ENCODE peak calls at places on chromosomes 7 and 10, in six cellular contexts. N, C, J, W, X and M are unnamed samples.

GRCh38 chr10:13743101-13743693 is 156.4 kb downstream of the PRPF18 start:
- DNase-seq in N (peak; percentile 23), J (no peak), C (no peak), X (no peak), W (no peak), M (peak; percentile 31)

GRCh38 chr7:2411815-2412586 is 8.6 kb downstream of the CHST12 start:
- DNase-seq in J (no peak), C (no peak), W (no peak), X (no peak), N (no peak), M (no peak)

GRCh38 chr10:86260564-86260963 is 106.0 kb downstream of the GRID1 start:
- DNase-seq in N (peak; percentile 43), X (no peak), C (no peak), W (no peak), J (no peak), M (no peak)

GRCh38 chr10:105063796-105064195 is 422.7 kb downstream of the SORCS3 start:
- DNase-seq in C (no peak), J (peak; percentile 31), W (no peak), X (peak; percentile 35), N (no peak), M (peak; percentile 2)

GRCh38 chr10:35379226-35380137 is 43.2 kb downstream of the CCNY start:
- DNase-seq in N (no peak), J (no peak), W (no peak), X (no peak), C (no peak), M (no peak)

GRCh38 chr10:112988839-112989406 is 38.9 kb downstream of the TCF7L2 start:
- DNase-seq in W (no peak), J (no peak), C (no peak), X (no peak), N (no peak), M (no peak)

GRCh38 chr7:155267023-155267422 is 30.7 kb upstream of the INSIG1 start:
- DNase-seq in J (no peak), W (no peak), N (no peak), X (no peak), C (no peak), M (no peak)

GRCh38 chr10:116201011-116201410 is 72.0 kb downstream of the GFRA1 start:
- DNase-seq in J (no peak), W (no peak), N (no peak), C (no peak), X (no peak), M (no peak)

GRCh38 chr10:4721994-4722753 is 103.8 kb upstream of the AKR1E2 start:
- DNase-seq in N (no peak), J (no peak), C (no peak), W (no peak), X (no peak), M (no peak)

GRCh38 chr10:78017856-78018255 is 11.5 kb downstream of the POLR3A start:
- DNase-seq in X (no peak), W (no peak), C (no peak), J (no peak), N (no peak), M (no peak)

GRCh38 chr7:32586291-32587221 is 91.3 kb downstream of the AVL9 start:
- DNase-seq in J (no peak), X (no peak), N (no peak), C (no peak), W (no peak), M (no peak)
- TF ChIP-seq POLR2A in J (no peak), X (no peak), N (no peak), C (no peak), W (no peak), M (no peak)

GRCh38 chr7:101160917-101161316 is 4.5 kb downstream of the VGF start:
- DNase-seq in W (no peak), N (no peak), J (no peak), C (no peak), X (no peak), M (no peak)

GRCh38 chr7:101164071-101164840 is 1.1 kb downstream of the VGF start:
- DNase-seq in X (peak; percentile 34), W (no peak), N (no peak), C (no peak), J (no peak), M (no peak)

GRCh38 chr7:101163281-101164070 is 1.9 kb downstream of the VGF start:
- DNase-seq in J (no peak), N (no peak), W (no peak), X (no peak), C (no peak), M (no peak)

GRCh38 chr7:101161692-101162461 is 3.5 kb downstream of the VGF start:
- DNase-seq in C (no peak), J (no peak), X (no peak), N (no peak), W (no peak), M (no peak)

GRCh38 chr7:101162551-101163280 is 2.7 kb downstream of the VGF start:
- DNase-seq in X (no peak), J (peak; percentile 57), C (no peak), W (no peak), N (no peak), M (no peak)
- TF ChIP-seq POLR2A in X (no peak), J (no peak), C (no peak), W (no peak), N (no peak), M (no peak)

DNA sequence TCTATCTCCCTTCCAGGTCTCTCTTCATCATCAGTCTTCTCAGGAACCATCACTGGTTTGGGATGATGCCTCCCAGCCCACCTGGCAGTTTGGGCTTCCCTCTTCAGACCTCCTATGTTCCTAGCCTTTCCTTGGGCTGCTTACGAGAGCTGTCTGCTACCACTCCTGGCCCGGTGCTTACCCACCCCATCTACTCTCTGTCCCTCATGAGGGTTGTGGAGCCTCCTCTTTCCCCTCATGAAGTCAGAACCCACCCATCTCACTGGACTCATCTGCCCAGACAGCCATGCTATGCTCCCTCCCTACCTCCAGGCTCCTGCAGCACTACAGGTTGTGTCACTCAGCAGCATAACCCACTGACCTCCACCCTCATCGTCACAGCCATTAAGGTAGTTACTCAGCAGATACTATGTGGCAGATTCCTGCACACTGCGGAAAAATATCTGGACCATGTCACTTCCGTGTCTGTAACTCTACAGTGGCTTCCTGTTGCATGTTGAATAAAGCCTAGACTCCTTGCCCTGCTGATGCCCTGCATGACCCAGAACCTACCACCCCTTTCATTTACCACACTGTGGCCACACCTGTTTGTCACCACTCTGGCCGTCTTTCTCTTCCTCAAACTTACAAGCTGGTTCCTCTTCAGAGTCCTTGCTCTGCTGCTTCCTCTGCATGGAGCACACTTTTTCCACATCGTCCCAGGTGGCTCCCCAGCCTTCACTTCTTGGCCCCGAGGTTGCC is 2.0 kb downstream of the DBNL start:
- DNase-seq in X (no peak), J (no peak), C (peak; percentile 59), W (no peak), N (peak; percentile 73), M (no peak)
- TF ChIP-seq POLR2A in X (no peak), J (no peak), C (no peak), W (peak; percentile 45), N (no peak), M (no peak)

DNA sequence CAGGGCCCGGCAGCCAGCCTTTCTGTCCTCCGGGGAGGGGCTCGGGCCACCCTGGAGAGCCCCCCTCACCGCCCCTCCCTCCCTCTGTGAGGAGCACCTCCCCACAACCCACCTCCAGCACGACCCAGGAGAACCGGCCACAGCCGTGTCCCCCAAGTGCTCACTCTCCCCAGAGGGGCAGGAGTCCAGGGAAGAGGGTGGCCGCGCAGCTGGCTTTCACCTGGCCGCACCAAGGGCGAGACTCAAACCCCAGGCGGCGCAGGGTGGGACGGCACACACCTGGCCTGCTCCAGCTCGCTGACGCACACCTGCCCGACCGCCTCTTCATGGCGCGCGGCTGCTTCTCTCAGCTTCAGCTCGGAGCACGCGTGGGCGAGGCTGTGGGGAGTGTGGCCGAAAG is 73.4 kb downstream of the CFAP46 start:
- DNase-seq in W (no peak), J (peak; percentile 4), X (no peak), C (peak; percentile 17), N (peak; percentile 78), M (no peak)
- TF ChIP-seq POLR2A in W (no peak), J (no peak), X (no peak), C (no peak), N (no peak), M (no peak)

GRCh38 chr10:68899186-68899745 is 1.8 kb upstream of the DDX50 start:
- DNase-seq in J (no peak), C (no peak), N (no peak), W (no peak), X (no peak), M (no peak)

GRCh38 chr10:68897336-68897741 is 3.8 kb upstream of the DDX50 start:
- DNase-seq in N (no peak), C (peak; percentile 22), W (no peak), X (peak; percentile 37), J (peak; percentile 53), M (no peak)

GRCh38 chr10:68900427-68901105 is 549 bp upstream of the DDX50 start:
- DNase-seq in C (peak; percentile 68), J (no peak), X (no peak), N (no peak), W (no peak), M (no peak)

GRCh38 chr10:68902382-68902781 is 1.3 kb downstream of the DDX50 start:
- DNase-seq in J (no peak), C (no peak), N (no peak), W (no peak), X (no peak), M (no peak)

GRCh38 chr10:68901106-68901927 is at the start of gene DDX50:
- DNase-seq in N (peak; percentile 99), C (peak; percentile 99), X (peak; percentile 98), W (peak; percentile 72), J (peak; percentile 98), M (peak; percentile 63)
- TF ChIP-seq POLR2A in N (no peak), C (no peak), X (no peak), W (peak; percentile 66), J (peak; percentile 85), M (peak; percentile 92)

GRCh38 chr10:80535671-80536360 is 1.9 kb upstream of the SH2D4B start:
- DNase-seq in N (peak; percentile 92), C (peak; percentile 79), J (peak; percentile 85), W (peak; percentile 78), X (peak; percentile 70), M (peak; percentile 91)
- TF ChIP-seq POLR2A in N (no peak), C (no peak), J (peak; percentile 65), W (peak; percentile 55), X (no peak), M (peak; percentile 72)

GRCh38 chr7:24573554-24574338 is 494 bp downstream of the PALS2 start:
- DNase-seq in J (peak; percentile 33), C (peak; percentile 26), W (peak; percentile 30), X (peak; percentile 42), N (peak; percentile 86), M (peak; percentile 38)
- TF ChIP-seq POLR2A in J (no peak), C (no peak), W (peak; percentile 42), X (no peak), N (no peak), M (peak; percentile 19)